ENCODE peak calls at places on chromosomes 3 and 15, in four cellular contexts. One of them, this sample, is unnamed.

GRCh38 chr3:52721002-52721741 is 15.3 kb downstream of the SPCS1 start:
- DNase-seq in SK-N-SH: no peak
- DNase-seq in K562: no peak
- DNase-seq in GM12878: no peak
- DNase-seq in this sample: no peak

GRCh38 chr3:134079111-134079531 is 49.4 kb upstream of the SLCO2A1 start:
- DNase-seq in SK-N-SH: no peak
- DNase-seq in K562: no peak
- DNase-seq in GM12878: no peak
- DNase-seq in this sample: no peak

GRCh38 chr3:134153761-134154160 is 96.9 kb downstream of the RYK start:
- DNase-seq in SK-N-SH: no peak
- DNase-seq in K562: no peak
- DNase-seq in GM12878: no peak
- DNase-seq in this sample: no peak

GRCh38 chr3:9552252-9552999 is 1.2 kb downstream of the LHFPL4 start:
- DNase-seq in SK-N-SH: peak
- DNase-seq in K562: peak
- DNase-seq in GM12878: no peak
- DNase-seq in this sample: peak

GRCh38 chr3:47870156-47870555 is 67.2 kb downstream of the DHX30 start:
- DNase-seq in SK-N-SH: no peak
- DNase-seq in K562: no peak
- DNase-seq in GM12878: no peak
- DNase-seq in this sample: no peak

GRCh38 chr3:195028877-195029606 is 241.9 kb downstream of the XXYLT1 start:
- DNase-seq in SK-N-SH: no peak
- DNase-seq in K562: no peak
- DNase-seq in GM12878: no peak
- DNase-seq in this sample: no peak

GRCh38 chr3:152296990-152297389 is 28.3 kb downstream of the MBNL1 start:
- DNase-seq in SK-N-SH: no peak
- DNase-seq in K562: no peak
- DNase-seq in GM12878: no peak
- DNase-seq in this sample: no peak

GRCh38 chr15:59616390-59616789 is 4.8 kb downstream of the GCNT3 start:
- DNase-seq in SK-N-SH: no peak
- DNase-seq in K562: no peak
- DNase-seq in GM12878: no peak
- DNase-seq in this sample: no peak

GRCh38 chr15:68816795-68817303 is 3.8 kb downstream of the ANP32A start:
- DNase-seq in SK-N-SH: no peak
- DNase-seq in K562: no peak
- DNase-seq in GM12878: no peak
- DNase-seq in this sample: no peak

GRCh38 chr3:149393355-149394165 is 16.1 kb upstream of the TM4SF1 start:
- DNase-seq in SK-N-SH: peak
- DNase-seq in K562: peak
- DNase-seq in GM12878: peak
- DNase-seq in this sample: peak

GRCh38 chr15:80816049-80816653 is 37.0 kb downstream of the CEMIP start:
- DNase-seq in SK-N-SH: no peak
- DNase-seq in K562: no peak
- DNase-seq in GM12878: no peak
- DNase-seq in this sample: no peak

GRCh38 chr3:95442766-95443165 is 1371.6 kb upstream of the EPHA6 start:
- DNase-seq in SK-N-SH: no peak
- DNase-seq in K562: no peak
- DNase-seq in GM12878: no peak
- DNase-seq in this sample: no peak

GRCh38 chr15:40122239-40122638 is 13.6 kb upstream of the BMF start:
- DNase-seq in SK-N-SH: no peak
- DNase-seq in K562: no peak
- DNase-seq in GM12878: no peak
- DNase-seq in this sample: no peak

GRCh38 chr3:32510075-32510724 is 7.5 kb upstream of the CMTM6 start:
- DNase-seq in SK-N-SH: peak
- DNase-seq in K562: peak
- DNase-seq in GM12878: no peak
- DNase-seq in this sample: peak

GRCh38 chr3:69051796-69052566 is at the start of gene TMF1:
- DNase-seq in SK-N-SH: peak
- DNase-seq in K562: peak
- DNase-seq in GM12878: peak
- DNase-seq in this sample: peak

GRCh38 chr15:43111354-43111753 is 5.5 kb upstream of the UBR1 start:
- DNase-seq in SK-N-SH: no peak
- DNase-seq in K562: no peak
- DNase-seq in GM12878: no peak
- DNase-seq in this sample: no peak

GRCh38 chr15:101641894-101642293 is 10.3 kb downstream of the TM2D3 start:
- DNase-seq in SK-N-SH: peak
- DNase-seq in K562: no peak
- DNase-seq in GM12878: peak
- DNase-seq in this sample: no peak

GRCh38 chr15:99454941-99455795 is 110.6 kb upstream of the MEF2A start:
- DNase-seq in SK-N-SH: no peak
- DNase-seq in K562: no peak
- DNase-seq in GM12878: no peak
- DNase-seq in this sample: no peak
- TF ChIP-seq USF1 in SK-N-SH: no peak
- TF ChIP-seq USF1 in K562: no peak
- TF ChIP-seq USF1 in GM12878: no peak
- TF ChIP-seq USF1 in this sample: no peak

DNA sequence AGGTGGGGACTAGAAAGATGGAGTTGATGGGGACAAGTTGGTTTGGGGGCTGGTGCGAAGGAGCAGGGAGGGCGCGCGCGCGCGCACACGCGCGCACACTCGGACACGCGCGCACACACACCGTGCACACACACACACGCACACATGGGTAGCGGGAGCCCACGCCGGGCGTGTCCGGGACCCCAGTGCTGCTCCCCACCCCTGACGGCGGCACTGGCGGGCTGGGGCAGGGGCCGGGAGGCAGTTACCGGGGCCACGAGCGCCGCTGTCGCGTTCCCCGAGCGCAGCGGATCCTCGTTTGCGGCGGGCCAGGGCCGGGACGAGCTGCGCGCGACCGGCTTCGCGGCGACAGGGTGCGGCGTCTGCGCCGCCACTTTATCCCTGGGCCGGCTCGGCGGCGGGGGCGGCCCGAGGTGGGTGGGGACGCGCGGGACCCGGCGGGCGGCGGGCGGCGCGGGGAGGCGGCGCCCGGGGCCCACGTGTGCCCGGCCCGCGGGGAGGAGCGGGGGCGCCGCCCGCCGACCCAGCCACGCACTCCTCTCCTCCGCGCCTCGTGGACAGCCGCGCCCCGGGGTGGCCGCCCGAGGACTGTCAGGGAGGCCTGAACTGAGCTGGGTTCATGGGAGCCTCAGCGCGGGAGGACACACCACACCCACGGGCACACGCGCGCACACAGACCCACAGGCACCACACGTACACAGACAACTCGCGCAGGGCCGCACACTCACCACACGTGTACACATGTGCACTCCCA is 698 bp upstream of the MGLL start:
- DNase-seq in SK-N-SH: peak
- DNase-seq in K562: peak
- DNase-seq in GM12878: no peak
- DNase-seq in this sample: peak
- TF ChIP-seq USF1 in SK-N-SH: no peak
- TF ChIP-seq USF1 in K562: no peak
- TF ChIP-seq USF1 in GM12878: no peak
- TF ChIP-seq USF1 in this sample: no peak

GRCh38 chr3:98906230-98906629 is 4.7 kb upstream of the DCBLD2 start:
- DNase-seq in SK-N-SH: no peak
- DNase-seq in K562: no peak
- DNase-seq in GM12878: no peak
- DNase-seq in this sample: no peak
- TF ChIP-seq USF1 in SK-N-SH: no peak
- TF ChIP-seq USF1 in K562: no peak
- TF ChIP-seq USF1 in GM12878: no peak
- TF ChIP-seq USF1 in this sample: no peak

GRCh38 chr15:93562752-93563151 is 473.7 kb upstream of the RGMA start:
- DNase-seq in SK-N-SH: no peak
- DNase-seq in K562: no peak
- DNase-seq in GM12878: no peak
- DNase-seq in this sample: no peak
- TF ChIP-seq USF1 in SK-N-SH: no peak
- TF ChIP-seq USF1 in K562: no peak
- TF ChIP-seq USF1 in GM12878: no peak
- TF ChIP-seq USF1 in this sample: no peak

GRCh38 chr15:70247281-70247680 is 149.6 kb upstream of the TLE3 start:
- DNase-seq in SK-N-SH: no peak
- DNase-seq in K562: no peak
- DNase-seq in GM12878: no peak
- DNase-seq in this sample: no peak
- TF ChIP-seq USF1 in SK-N-SH: no peak
- TF ChIP-seq USF1 in K562: no peak
- TF ChIP-seq USF1 in GM12878: no peak
- TF ChIP-seq USF1 in this sample: no peak

DNA sequence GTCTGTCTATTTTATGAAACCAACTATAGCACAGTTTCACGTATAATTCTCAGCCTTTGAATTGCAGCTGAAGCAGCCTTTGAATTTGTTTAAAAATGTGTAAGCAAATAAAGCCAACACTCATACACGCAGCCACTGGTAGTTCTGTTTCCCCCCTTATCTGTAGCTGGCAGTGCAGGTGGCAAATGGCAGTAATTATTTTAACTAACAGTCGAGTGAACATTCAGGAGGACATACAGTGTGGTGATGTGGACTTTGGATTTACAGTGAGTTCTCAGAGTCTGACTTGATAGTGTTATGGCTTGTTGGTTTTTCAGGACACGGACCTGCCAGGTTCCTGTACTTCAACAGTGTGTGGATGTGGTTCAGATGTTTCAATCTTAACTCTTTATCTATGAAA is 64.0 kb upstream of the SKOR1 start:
- DNase-seq in SK-N-SH: no peak
- DNase-seq in K562: no peak
- DNase-seq in GM12878: no peak
- DNase-seq in this sample: no peak
- TF ChIP-seq USF1 in SK-N-SH: no peak
- TF ChIP-seq USF1 in K562: no peak
- TF ChIP-seq USF1 in GM12878: no peak
- TF ChIP-seq USF1 in this sample: no peak

GRCh38 chr3:75249005-75249404 is 415.1 kb upstream of the FRG2C start:
- DNase-seq in SK-N-SH: no peak
- DNase-seq in K562: no peak
- DNase-seq in GM12878: no peak
- DNase-seq in this sample: no peak
- TF ChIP-seq USF1 in SK-N-SH: no peak
- TF ChIP-seq USF1 in K562: no peak
- TF ChIP-seq USF1 in GM12878: no peak
- TF ChIP-seq USF1 in this sample: no peak

This sample was measured in WTC11.